ENCODE peak calls at places on chromosomes 11 and 22, in seven cellular contexts. M, F, G, C, H, Z and P are unnamed samples.

GRCh38 chr11:134516529-134516928 is 104.5 kb upstream of the B3GAT1 start:
- DNase-seq in M (no peak), F (no peak), G (no peak), C (no peak), H (peak), Z (peak), P (no peak)

GRCh38 chr11:110472858-110473257 is 43.1 kb downstream of the FDX1 start:
- DNase-seq in M (no peak), F (no peak), G (no peak), C (no peak), H (no peak), Z (no peak), P (no peak)

GRCh38 chr11:94790771-94791180 is 22.6 kb downstream of the AMOTL1 start:
- DNase-seq in M (no peak), F (no peak), G (no peak), C (peak), H (no peak), Z (no peak), P (no peak)

GRCh38 chr22:39089928-39090327 is 7.1 kb upstream of the APOBEC3H start:
- DNase-seq in M (no peak), F (no peak), G (no peak), C (no peak), H (no peak), Z (no peak), P (no peak)

GRCh38 chr11:75858042-75858441 is 43.0 kb downstream of the UVRAG start:
- DNase-seq in M (no peak), F (no peak), G (no peak), C (no peak), H (no peak), Z (no peak), P (no peak)

GRCh38 chr11:96827164-96827563 is 437.4 kb downstream of the JRKL start:
- DNase-seq in M (peak), F (no peak), G (no peak), C (peak), H (no peak), Z (no peak), P (no peak)

GRCh38 chr22:43945632-43946390 is 9.4 kb upstream of the SAMM50 start:
- DNase-seq in M (peak), F (peak), G (no peak), C (peak), H (peak), Z (peak), P (peak)

GRCh38 chr22:20747223-20747622 is 26.7 kb upstream of the SERPIND1 start:
- DNase-seq in M (no peak), F (no peak), G (no peak), C (no peak), H (no peak), Z (no peak), P (no peak)

GRCh38 chr11:46912526-46913150 is 5.7 kb downstream of the LRP4 start:
- DNase-seq in M (no peak), F (no peak), G (no peak), C (no peak), H (no peak), Z (no peak), P (no peak)

GRCh38 chr11:67055812-67056211 is 835 bp upstream of the RHOD start:
- DNase-seq in M (no peak), F (no peak), G (no peak), C (no peak), H (peak), Z (no peak), P (no peak)

GRCh38 chr11:120128392-120129172 is 9.3 kb downstream of the TRIM29 start:
- DNase-seq in M (no peak), F (no peak), G (peak), C (peak), H (peak), Z (peak), P (no peak)

GRCh38 chr22:32206774-32207758 is 2.2 kb upstream of the RFPL2 start:
- DNase-seq in M (peak), F (peak), G (no peak), C (peak), H (no peak), Z (no peak), P (peak)

GRCh38 chr11:9769621-9770020 is 105.7 kb downstream of the SWAP70 start:
- DNase-seq in M (no peak), F (no peak), G (no peak), C (no peak), H (no peak), Z (no peak), P (no peak)

GRCh38 chr11:87260811-87261210 is 223.1 kb downstream of the TMEM135 start:
- DNase-seq in M (no peak), F (no peak), G (no peak), C (no peak), H (no peak), Z (no peak), P (no peak)

GRCh38 chr22:46367707-46368191 is 32.2 kb downstream of the TRMU start:
- DNase-seq in M (peak), F (peak), G (no peak), C (peak), H (peak), Z (no peak), P (peak)

GRCh38 chr11:74677131-74677530 is 54.1 kb downstream of the CHRDL2 start:
- DNase-seq in M (peak), F (no peak), G (no peak), C (no peak), H (no peak), Z (peak), P (no peak)

GRCh38 chr11:1896895-1897294 is 5.2 kb upstream of the PRR33 start:
- DNase-seq in M (no peak), F (no peak), G (no peak), C (no peak), H (no peak), Z (no peak), P (no peak)

GRCh38 chr22:29914165-29914564 is 31.2 kb downstream of the MTMR3 start:
- DNase-seq in M (no peak), F (no peak), G (peak), C (peak), H (no peak), Z (no peak), P (no peak)

GRCh38 chr22:37501176-37501609 is 15.0 kb upstream of the MFNG start:
- DNase-seq in M (peak), F (no peak), G (no peak), C (peak), H (peak), Z (no peak), P (no peak)

GRCh38 chr11:35548925-35549561 is 23.6 kb upstream of the PAMR1 start:
- DNase-seq in M (no peak), F (no peak), G (no peak), C (peak), H (no peak), Z (no peak), P (no peak)

GRCh38 chr11:70628176-70628860 is 230.0 kb downstream of the CTTN start:
- DNase-seq in M (peak), F (no peak), G (no peak), C (no peak), H (no peak), Z (no peak), P (no peak)

GRCh38 chr11:121762820-121763219 is 310.1 kb upstream of the SORL1-AS1 start:
- DNase-seq in M (peak), F (no peak), G (no peak), C (peak), H (no peak), Z (no peak), P (no peak)

GRCh38 chr11:69575296-69576068 is 65.5 kb upstream of the CCND1 start:
- DNase-seq in M (no peak), F (no peak), G (no peak), C (no peak), H (no peak), Z (no peak), P (no peak)

GRCh38 chr11:102237096-102237735 is 80.1 kb upstream of the BIRC3 start:
- DNase-seq in M (no peak), F (no peak), G (no peak), C (peak), H (no peak), Z (no peak), P (no peak)

GRCh38 chr11:61971177-61972111 is 4.0 kb upstream of the FTH1 start:
- DNase-seq in M (peak), F (peak), G (peak), C (peak), H (peak), Z (peak), P (peak)

GRCh38 chr11:15278129-15278528 is 163.4 kb downstream of the INSC start:
- DNase-seq in M (no peak), F (no peak), G (no peak), C (peak), H (no peak), Z (no peak), P (no peak)

GRCh38 chr11:86608251-86608799 is 64.1 kb downstream of the ME3 start:
- DNase-seq in M (peak), F (peak), G (peak), C (peak), H (peak), Z (peak), P (peak)

GRCh38 chr22:40196628-40197027 is 18.9 kb downstream of the TNRC6B start:
- DNase-seq in M (no peak), F (no peak), G (no peak), C (peak), H (no peak), Z (no peak), P (peak)

GRCh38 chr11:127651175-127651887 is 650.8 kb upstream of the KIRREL3 start:
- DNase-seq in M (no peak), F (no peak), G (no peak), C (peak), H (no peak), Z (no peak), P (no peak)

GRCh38 chr22:43262990-43263644 is 76.2 kb upstream of the TTLL12 start:
- DNase-seq in M (no peak), F (no peak), G (no peak), C (no peak), H (no peak), Z (no peak), P (peak)

GRCh38 chr11:31870609-31871309 is 59.6 kb upstream of the PAX6 start:
- DNase-seq in M (peak), F (peak), G (no peak), C (peak), H (no peak), Z (peak), P (peak)

GRCh38 chr22:25759825-25760231 is 17.8 kb downstream of the MYO18B start:
- DNase-seq in M (peak), F (no peak), G (peak), C (peak), H (no peak), Z (no peak), P (no peak)

GRCh38 chr11:84819128-84819527 is 808.0 kb downstream of the DLG2 start:
- DNase-seq in M (no peak), F (peak), G (no peak), C (peak), H (no peak), Z (no peak), P (no peak)

GRCh38 chr11:63888170-63889086 is 28.5 kb downstream of the RCOR2 start:
- DNase-seq in M (peak), F (peak), G (no peak), C (peak), H (peak), Z (peak), P (peak)
- H3K4me3 ChIP-seq in M (peak), F (peak), G (no peak), C (no peak), H (peak), Z (peak), P (peak)

DNA sequence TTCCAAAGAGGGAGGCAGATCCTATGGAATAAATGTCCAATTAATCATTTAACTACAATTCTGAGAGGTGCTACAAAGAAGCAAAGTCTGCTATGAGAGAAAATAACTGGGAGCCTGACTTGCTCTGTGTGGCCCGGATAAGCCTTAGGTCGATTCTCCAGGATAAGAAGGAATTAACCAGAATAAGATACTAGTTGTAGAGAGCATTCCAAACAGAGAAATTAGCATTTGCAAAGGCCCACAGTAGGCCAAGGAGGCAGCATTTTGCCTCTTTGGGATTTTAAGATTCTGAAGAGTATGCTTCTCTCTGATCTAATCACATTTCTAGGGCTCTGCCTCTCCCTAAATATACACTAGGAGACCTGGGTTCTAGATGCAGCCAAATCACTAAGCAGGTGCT is 113.7 kb downstream of the SNX19 start:
- DNase-seq in M (no peak), F (no peak), G (no peak), C (no peak), H (no peak), Z (no peak), P (no peak)
- TF ChIP-seq CTCF in M (no peak), F (no peak), G (no peak), C (no peak), H (no peak), Z (no peak), P (no peak)

DNA sequence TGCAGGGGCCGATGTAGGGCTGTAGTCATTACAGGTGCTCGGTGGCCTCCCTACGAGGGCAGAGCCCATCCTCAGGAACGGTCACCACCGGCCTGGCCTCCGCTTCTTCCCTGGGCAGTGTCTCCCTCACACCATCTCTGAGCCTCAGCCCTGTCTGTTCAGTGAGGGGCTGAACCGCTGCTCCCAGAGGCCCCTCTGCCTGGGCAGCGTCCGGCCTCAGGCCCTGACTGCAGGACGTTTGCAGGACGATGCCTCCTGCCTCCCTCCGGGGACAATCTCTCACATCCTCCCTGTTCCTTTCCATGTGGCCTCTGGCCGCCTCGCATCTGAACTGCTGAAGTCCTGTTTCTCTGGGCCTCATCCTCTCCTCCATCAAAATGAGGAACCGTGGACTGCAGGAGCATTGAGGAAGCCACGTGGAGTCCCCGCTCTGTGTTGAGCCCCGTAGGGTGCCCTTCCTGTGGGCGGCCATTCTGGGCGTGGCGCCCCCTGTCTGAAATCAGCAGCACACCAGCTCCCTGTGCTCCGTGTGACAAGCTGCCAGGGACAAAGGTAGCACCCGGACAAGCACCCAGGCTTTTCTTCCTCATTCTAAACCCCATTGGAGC is 933.5 kb downstream of the BRD1 start:
- DNase-seq in M (no peak), F (no peak), G (no peak), C (no peak), H (peak), Z (no peak), P (no peak)
- H3K4me3 ChIP-seq in M (no peak), F (no peak), G (no peak), C (no peak), H (no peak), Z (no peak), P (no peak)

GRCh38 chr11:116840224-116840745 is 2.9 kb upstream of the APOA1 start:
- DNase-seq in M (no peak), F (no peak), G (no peak), C (no peak), H (no peak), Z (no peak), P (peak)
- TF ChIP-seq CTCF in M (peak), F (peak), G (peak), C (peak), H (peak), Z (no peak), P (peak)